ENCODE peak calls at places on chromosomes 11 and 22, in six cellular contexts. One of them, this sample, is unnamed.

GRCh38 chr11:111548542-111548941 is 8.0 kb downstream of the LAYN start:
- DNase-seq in colonic mucosa: no peak
- DNase-seq in stimulated activated naive CD8-positive, alpha-beta T cell treated with anti-CD3 and anti-CD28 coated beads, Interleukin-15, Interleukin-2, amounts not matched to agents 100 U/mL and 50 U/mL, for 24 hours: no peak
- DNase-seq in AG20443: no peak
- DNase-seq in NCI-H187: no peak
- DNase-seq in SHP77: no peak
- DNase-seq in this sample: no peak

GRCh38 chr11:96207459-96208449 is 135.2 kb downstream of the MAML2 start:
- DNase-seq in NCI-H187: no peak
- DNase-seq in SHP77: no peak
- DNase-seq in colonic mucosa: peak
- DNase-seq in AG20443: no peak
- DNase-seq in stimulated activated naive CD8-positive, alpha-beta T cell treated with anti-CD3 and anti-CD28 coated beads, Interleukin-15, Interleukin-2, amounts not matched to agents 100 U/mL and 50 U/mL, for 24 hours: peak
- DNase-seq in this sample: peak

GRCh38 chr11:130554241-130555055 is 106.0 kb downstream of the ADAMTS15 start:
- DNase-seq in colonic mucosa: no peak
- DNase-seq in stimulated activated naive CD8-positive, alpha-beta T cell treated with anti-CD3 and anti-CD28 coated beads, Interleukin-15, Interleukin-2, amounts not matched to agents 100 U/mL and 50 U/mL, for 24 hours: no peak
- DNase-seq in AG20443: no peak
- DNase-seq in SHP77: no peak
- DNase-seq in NCI-H187: no peak
- DNase-seq in this sample: no peak

GRCh38 chr22:18001040-18001893 is 23.1 kb downstream of the MICAL3 start:
- DNase-seq in AG20443: peak
- DNase-seq in colonic mucosa: peak
- DNase-seq in NCI-H187: peak
- DNase-seq in stimulated activated naive CD8-positive, alpha-beta T cell treated with anti-CD3 and anti-CD28 coated beads, Interleukin-15, Interleukin-2, amounts not matched to agents 100 U/mL and 50 U/mL, for 24 hours: peak
- DNase-seq in SHP77: peak
- DNase-seq in this sample: peak

GRCh38 chr22:42299586-42300285 is 29.3 kb upstream of the TCF20 start:
- DNase-seq in stimulated activated naive CD8-positive, alpha-beta T cell treated with anti-CD3 and anti-CD28 coated beads, Interleukin-15, Interleukin-2, amounts not matched to agents 100 U/mL and 50 U/mL, for 24 hours: peak
- DNase-seq in AG20443: no peak
- DNase-seq in colonic mucosa: no peak
- DNase-seq in NCI-H187: no peak
- DNase-seq in SHP77: no peak
- DNase-seq in this sample: no peak

GRCh38 chr11:748007-748359 is 719 bp downstream of the TALDO1 start:
- DNase-seq in NCI-H187: no peak
- DNase-seq in AG20443: peak
- DNase-seq in stimulated activated naive CD8-positive, alpha-beta T cell treated with anti-CD3 and anti-CD28 coated beads, Interleukin-15, Interleukin-2, amounts not matched to agents 100 U/mL and 50 U/mL, for 24 hours: no peak
- DNase-seq in SHP77: no peak
- DNase-seq in colonic mucosa: peak
- DNase-seq in this sample: no peak

GRCh38 chr11:58688779-58689503 is 42.8 kb downstream of the GLYAT start:
- DNase-seq in SHP77: no peak
- DNase-seq in NCI-H187: no peak
- DNase-seq in AG20443: no peak
- DNase-seq in colonic mucosa: no peak
- DNase-seq in stimulated activated naive CD8-positive, alpha-beta T cell treated with anti-CD3 and anti-CD28 coated beads, Interleukin-15, Interleukin-2, amounts not matched to agents 100 U/mL and 50 U/mL, for 24 hours: no peak
- DNase-seq in this sample: no peak

GRCh38 chr22:50443801-50444625 is 30.8 kb downstream of the SBF1 start:
- DNase-seq in NCI-H187: no peak
- DNase-seq in AG20443: no peak
- DNase-seq in colonic mucosa: no peak
- DNase-seq in stimulated activated naive CD8-positive, alpha-beta T cell treated with anti-CD3 and anti-CD28 coated beads, Interleukin-15, Interleukin-2, amounts not matched to agents 100 U/mL and 50 U/mL, for 24 hours: no peak
- DNase-seq in SHP77: no peak
- DNase-seq in this sample: no peak

GRCh38 chr11:75022289-75022688 is 33.6 kb downstream of the NEU3 start:
- DNase-seq in AG20443: no peak
- DNase-seq in colonic mucosa: no peak
- DNase-seq in NCI-H187: no peak
- DNase-seq in SHP77: no peak
- DNase-seq in stimulated activated naive CD8-positive, alpha-beta T cell treated with anti-CD3 and anti-CD28 coated beads, Interleukin-15, Interleukin-2, amounts not matched to agents 100 U/mL and 50 U/mL, for 24 hours: no peak
- DNase-seq in this sample: no peak

GRCh38 chr11:94521684-94522083 is 9.4 kb downstream of the C11orf97 start:
- DNase-seq in AG20443: peak
- DNase-seq in colonic mucosa: no peak
- DNase-seq in SHP77: no peak
- DNase-seq in stimulated activated naive CD8-positive, alpha-beta T cell treated with anti-CD3 and anti-CD28 coated beads, Interleukin-15, Interleukin-2, amounts not matched to agents 100 U/mL and 50 U/mL, for 24 hours: no peak
- DNase-seq in NCI-H187: no peak
- DNase-seq in this sample: peak

GRCh38 chr11:85672111-85672875 is 7.4 kb upstream of the CREBZF start:
- DNase-seq in colonic mucosa: no peak
- DNase-seq in AG20443: no peak
- DNase-seq in NCI-H187: no peak
- DNase-seq in stimulated activated naive CD8-positive, alpha-beta T cell treated with anti-CD3 and anti-CD28 coated beads, Interleukin-15, Interleukin-2, amounts not matched to agents 100 U/mL and 50 U/mL, for 24 hours: no peak
- DNase-seq in SHP77: no peak
- DNase-seq in this sample: no peak

GRCh38 chr22:33000342-33001280 is 57.6 kb downstream of the SYN3 start:
- DNase-seq in SHP77: no peak
- DNase-seq in colonic mucosa: peak
- DNase-seq in AG20443: peak
- DNase-seq in NCI-H187: no peak
- DNase-seq in stimulated activated naive CD8-positive, alpha-beta T cell treated with anti-CD3 and anti-CD28 coated beads, Interleukin-15, Interleukin-2, amounts not matched to agents 100 U/mL and 50 U/mL, for 24 hours: peak
- DNase-seq in this sample: peak

GRCh38 chr11:1988667-1989317 is 8.8 kb downstream of the H19 start:
- DNase-seq in colonic mucosa: no peak
- DNase-seq in NCI-H187: no peak
- DNase-seq in stimulated activated naive CD8-positive, alpha-beta T cell treated with anti-CD3 and anti-CD28 coated beads, Interleukin-15, Interleukin-2, amounts not matched to agents 100 U/mL and 50 U/mL, for 24 hours: no peak
- DNase-seq in AG20443: no peak
- DNase-seq in SHP77: no peak
- DNase-seq in this sample: no peak

GRCh38 chr11:46291441-46292143 is 14.1 kb downstream of the CREB3L1 start:
- DNase-seq in NCI-H187: no peak
- DNase-seq in stimulated activated naive CD8-positive, alpha-beta T cell treated with anti-CD3 and anti-CD28 coated beads, Interleukin-15, Interleukin-2, amounts not matched to agents 100 U/mL and 50 U/mL, for 24 hours: no peak
- DNase-seq in AG20443: peak
- DNase-seq in SHP77: no peak
- DNase-seq in colonic mucosa: no peak
- DNase-seq in this sample: no peak

GRCh38 chr11:1827931-1828330 is 6.9 kb upstream of the SYT8 start:
- DNase-seq in stimulated activated naive CD8-positive, alpha-beta T cell treated with anti-CD3 and anti-CD28 coated beads, Interleukin-15, Interleukin-2, amounts not matched to agents 100 U/mL and 50 U/mL, for 24 hours: no peak
- DNase-seq in NCI-H187: no peak
- DNase-seq in colonic mucosa: no peak
- DNase-seq in SHP77: no peak
- DNase-seq in AG20443: no peak
- DNase-seq in this sample: no peak

GRCh38 chr11:27557223-27557622 is 50.7 kb upstream of the LIN7C start:
- DNase-seq in stimulated activated naive CD8-positive, alpha-beta T cell treated with anti-CD3 and anti-CD28 coated beads, Interleukin-15, Interleukin-2, amounts not matched to agents 100 U/mL and 50 U/mL, for 24 hours: no peak
- DNase-seq in NCI-H187: no peak
- DNase-seq in colonic mucosa: no peak
- DNase-seq in SHP77: no peak
- DNase-seq in AG20443: peak
- DNase-seq in this sample: no peak

GRCh38 chr11:106748059-106748458 is 270.2 kb downstream of the GUCY1A2 start:
- DNase-seq in colonic mucosa: no peak
- DNase-seq in SHP77: no peak
- DNase-seq in stimulated activated naive CD8-positive, alpha-beta T cell treated with anti-CD3 and anti-CD28 coated beads, Interleukin-15, Interleukin-2, amounts not matched to agents 100 U/mL and 50 U/mL, for 24 hours: no peak
- DNase-seq in AG20443: no peak
- DNase-seq in NCI-H187: no peak
- DNase-seq in this sample: no peak

GRCh38 chr22:20507253-20508066 is at the start of gene MED15:
- DNase-seq in NCI-H187: peak
- DNase-seq in SHP77: peak
- DNase-seq in stimulated activated naive CD8-positive, alpha-beta T cell treated with anti-CD3 and anti-CD28 coated beads, Interleukin-15, Interleukin-2, amounts not matched to agents 100 U/mL and 50 U/mL, for 24 hours: peak
- DNase-seq in colonic mucosa: peak
- DNase-seq in AG20443: peak
- DNase-seq in this sample: peak

GRCh38 chr11:115716577-115717214 is 212.5 kb upstream of the CADM1 start:
- DNase-seq in colonic mucosa: no peak
- DNase-seq in AG20443: no peak
- DNase-seq in SHP77: no peak
- DNase-seq in NCI-H187: no peak
- DNase-seq in stimulated activated naive CD8-positive, alpha-beta T cell treated with anti-CD3 and anti-CD28 coated beads, Interleukin-15, Interleukin-2, amounts not matched to agents 100 U/mL and 50 U/mL, for 24 hours: no peak
- DNase-seq in this sample: no peak

GRCh38 chr11:96579642-96580041 is 189.8 kb downstream of the JRKL start:
- DNase-seq in colonic mucosa: no peak
- DNase-seq in NCI-H187: no peak
- DNase-seq in SHP77: peak
- DNase-seq in AG20443: no peak
- DNase-seq in stimulated activated naive CD8-positive, alpha-beta T cell treated with anti-CD3 and anti-CD28 coated beads, Interleukin-15, Interleukin-2, amounts not matched to agents 100 U/mL and 50 U/mL, for 24 hours: no peak
- DNase-seq in this sample: no peak

GRCh38 chr11:9265211-9266131 is at the start of gene DENND5A:
- DNase-seq in AG20443: peak
- DNase-seq in stimulated activated naive CD8-positive, alpha-beta T cell treated with anti-CD3 and anti-CD28 coated beads, Interleukin-15, Interleukin-2, amounts not matched to agents 100 U/mL and 50 U/mL, for 24 hours: peak
- DNase-seq in colonic mucosa: peak
- DNase-seq in NCI-H187: peak
- DNase-seq in SHP77: peak
- DNase-seq in this sample: peak

GRCh38 chr11:9172394-9172793 is 81.0 kb upstream of the SCUBE2 start:
- DNase-seq in NCI-H187: peak
- DNase-seq in colonic mucosa: no peak
- DNase-seq in SHP77: no peak
- DNase-seq in AG20443: no peak
- DNase-seq in stimulated activated naive CD8-positive, alpha-beta T cell treated with anti-CD3 and anti-CD28 coated beads, Interleukin-15, Interleukin-2, amounts not matched to agents 100 U/mL and 50 U/mL, for 24 hours: no peak
- DNase-seq in this sample: no peak

GRCh38 chr11:44509291-44509690 is 56.2 kb upstream of the CD82 start:
- DNase-seq in SHP77: no peak
- DNase-seq in AG20443: no peak
- DNase-seq in colonic mucosa: no peak
- DNase-seq in stimulated activated naive CD8-positive, alpha-beta T cell treated with anti-CD3 and anti-CD28 coated beads, Interleukin-15, Interleukin-2, amounts not matched to agents 100 U/mL and 50 U/mL, for 24 hours: no peak
- DNase-seq in NCI-H187: no peak
- DNase-seq in this sample: no peak